ENCODE peak calls at places on chromosome 3, in five cellular contexts. One of them, this sample, is unnamed.
A peak's percentile ranks its signal among the peaks of the same experiment; 100 is the strongest.

GRCh38 chr3:134838599-134838998 is 43.5 kb downstream of the EPHB1 start:
- DNase-seq in neural progenitor cell: no peak
- DNase-seq in endodermal cell: peak; percentile 64
- DNase-seq in A549: no peak
- DNase-seq in psoas muscle: no peak
- DNase-seq in this sample: no peak

GRCh38 chr3:152738656-152739055 is 96.3 kb upstream of the P2RY1 start:
- DNase-seq in neural progenitor cell: no peak
- DNase-seq in endodermal cell: no peak
- DNase-seq in psoas muscle: no peak
- DNase-seq in A549: no peak
- DNase-seq in this sample: no peak

GRCh38 chr3:65811050-65811766 is 227.5 kb downstream of the MAGI1 start:
- DNase-seq in A549: no peak
- DNase-seq in psoas muscle: no peak
- DNase-seq in endodermal cell: no peak
- DNase-seq in neural progenitor cell: no peak
- DNase-seq in this sample: peak; percentile 6

GRCh38 chr3:45635475-45636256 is 41.1 kb downstream of the LIMD1 start:
- DNase-seq in psoas muscle: no peak
- DNase-seq in endodermal cell: peak; percentile 78
- DNase-seq in A549: peak; percentile 63
- DNase-seq in neural progenitor cell: peak; percentile 23
- DNase-seq in this sample: no peak

GRCh38 chr3:23959147-23959900 is 14.2 kb downstream of the NR1D2 start:
- DNase-seq in psoas muscle: no peak
- DNase-seq in A549: peak; percentile 82
- DNase-seq in endodermal cell: no peak
- DNase-seq in neural progenitor cell: no peak
- DNase-seq in this sample: no peak

GRCh38 chr3:86993704-86994103 is 2.8 kb upstream of the VGLL3 start:
- DNase-seq in endodermal cell: no peak
- DNase-seq in neural progenitor cell: no peak
- DNase-seq in A549: no peak
- DNase-seq in psoas muscle: no peak
- DNase-seq in this sample: no peak

GRCh38 chr3:113697192-113698090 is 999 bp upstream of the USF3 start:
- DNase-seq in neural progenitor cell: peak; percentile 27
- DNase-seq in psoas muscle: no peak
- DNase-seq in endodermal cell: peak; percentile 63
- DNase-seq in A549: peak; percentile 36
- DNase-seq in this sample: no peak

GRCh38 chr3:81696090-81696489 is 65.4 kb downstream of the GBE1 start:
- DNase-seq in endodermal cell: no peak
- DNase-seq in A549: no peak
- DNase-seq in psoas muscle: no peak
- DNase-seq in neural progenitor cell: no peak
- DNase-seq in this sample: no peak

GRCh38 chr3:67044955-67045354 is 46.8 kb downstream of the KBTBD8 start:
- DNase-seq in neural progenitor cell: peak; percentile 28
- DNase-seq in endodermal cell: no peak
- DNase-seq in A549: no peak
- DNase-seq in psoas muscle: no peak
- DNase-seq in this sample: no peak

GRCh38 chr3:123025642-123026521 is 1.7 kb downstream of the SEMA5B start:
- DNase-seq in endodermal cell: peak; percentile 92
- DNase-seq in A549: no peak
- DNase-seq in psoas muscle: no peak
- DNase-seq in neural progenitor cell: peak; percentile 82
- DNase-seq in this sample: peak; percentile 14

GRCh38 chr3:21542656-21543379 is 208.2 kb downstream of the ZNF385D start:
- DNase-seq in A549: no peak
- DNase-seq in endodermal cell: peak; percentile 64
- DNase-seq in neural progenitor cell: no peak
- DNase-seq in psoas muscle: no peak
- DNase-seq in this sample: no peak

GRCh38 chr3:29919551-29919950 is 638.7 kb downstream of the RBMS3 start:
- DNase-seq in endodermal cell: no peak
- DNase-seq in A549: no peak
- DNase-seq in neural progenitor cell: no peak
- DNase-seq in psoas muscle: no peak
- DNase-seq in this sample: no peak

GRCh38 chr3:171620825-171621434 is 160.7 kb upstream of the TNIK start:
- DNase-seq in neural progenitor cell: no peak
- DNase-seq in endodermal cell: no peak
- DNase-seq in psoas muscle: no peak
- DNase-seq in A549: no peak
- DNase-seq in this sample: no peak

GRCh38 chr3:31403197-31403596 is 129.5 kb upstream of the STT3B start:
- DNase-seq in neural progenitor cell: no peak
- DNase-seq in psoas muscle: no peak
- DNase-seq in A549: no peak
- DNase-seq in endodermal cell: no peak
- DNase-seq in this sample: no peak

GRCh38 chr3:162141232-162141631 is 644.6 kb downstream of the OTOL1 start:
- DNase-seq in endodermal cell: no peak
- DNase-seq in neural progenitor cell: no peak
- DNase-seq in A549: no peak
- DNase-seq in psoas muscle: no peak
- DNase-seq in this sample: no peak

GRCh38 chr3:188646592-188646991 is 492.6 kb downstream of the LPP start:
- DNase-seq in endodermal cell: no peak
- DNase-seq in psoas muscle: no peak
- DNase-seq in A549: no peak
- DNase-seq in neural progenitor cell: no peak
- DNase-seq in this sample: no peak

GRCh38 chr3:100045696-100046095 is 68.6 kb downstream of the FILIP1L start:
- DNase-seq in endodermal cell: no peak
- DNase-seq in neural progenitor cell: peak; percentile 22
- DNase-seq in A549: no peak
- DNase-seq in psoas muscle: peak; percentile 77
- DNase-seq in this sample: no peak

GRCh38 chr3:37642959-37643598 is 218.6 kb upstream of the CTDSPL start:
- DNase-seq in neural progenitor cell: no peak
- DNase-seq in psoas muscle: no peak
- DNase-seq in endodermal cell: no peak
- DNase-seq in A549: no peak
- DNase-seq in this sample: no peak

GRCh38 chr3:9399746-9400145 is 2.3 kb downstream of the SETD5 start:
- DNase-seq in A549: no peak
- DNase-seq in neural progenitor cell: peak; percentile 92
- DNase-seq in endodermal cell: peak; percentile 86
- DNase-seq in psoas muscle: peak; percentile 90
- DNase-seq in this sample: peak; percentile 2

GRCh38 chr3:13509066-13509815 is 29.1 kb downstream of the HDAC11 start:
- DNase-seq in psoas muscle: peak; percentile 40
- DNase-seq in neural progenitor cell: no peak
- DNase-seq in A549: no peak
- DNase-seq in endodermal cell: no peak
- DNase-seq in this sample: no peak

GRCh38 chr3:13507247-13507790 is 27.2 kb downstream of the HDAC11 start:
- DNase-seq in A549: no peak
- DNase-seq in endodermal cell: no peak
- DNase-seq in neural progenitor cell: no peak
- DNase-seq in psoas muscle: no peak
- DNase-seq in this sample: no peak

GRCh38 chr3:13506680-13507079 is 26.6 kb downstream of the HDAC11 start:
- DNase-seq in neural progenitor cell: no peak
- DNase-seq in endodermal cell: no peak
- DNase-seq in A549: no peak
- DNase-seq in psoas muscle: peak; percentile 49
- DNase-seq in this sample: no peak

GRCh38 chr3:13508496-13508895 is 28.4 kb downstream of the HDAC11 start:
- DNase-seq in A549: no peak
- DNase-seq in neural progenitor cell: no peak
- DNase-seq in endodermal cell: no peak
- DNase-seq in psoas muscle: peak; percentile 19
- DNase-seq in this sample: no peak

DNA sequence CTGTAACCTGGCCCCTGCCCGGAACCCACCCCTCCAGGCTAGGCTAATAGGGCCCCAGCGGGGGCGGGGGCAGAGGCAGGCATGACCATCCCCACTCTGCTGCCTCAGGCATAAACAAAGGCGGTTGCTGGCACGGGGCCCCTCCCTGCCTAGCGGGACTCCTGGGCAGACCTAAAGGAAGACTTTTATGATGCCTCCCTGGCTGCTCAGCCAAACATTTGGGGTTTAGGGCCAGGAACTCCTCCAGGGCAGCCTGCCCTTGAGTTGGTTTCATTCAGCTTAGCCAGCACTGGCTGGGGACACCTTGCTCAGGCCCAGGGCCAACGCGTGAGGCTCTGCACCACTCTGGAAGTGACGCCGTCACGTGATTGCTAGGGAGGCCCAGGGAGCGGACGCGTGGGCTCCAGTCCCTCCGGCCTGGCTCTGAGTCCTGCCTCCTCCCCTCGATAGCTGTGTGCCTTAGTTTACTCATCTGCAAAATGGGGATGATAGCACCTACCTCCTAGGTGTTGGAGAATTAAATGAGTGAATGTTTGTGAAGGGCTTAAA is 27.8 kb downstream of the HDAC11 start:
- DNase-seq in psoas muscle: peak; percentile 63
- DNase-seq in endodermal cell: no peak
- DNase-seq in A549: no peak
- DNase-seq in neural progenitor cell: peak; percentile 37
- DNase-seq in this sample: no peak
- H3K27ac ChIP-seq in psoas muscle: no peak overlapping the region
- H3K27ac ChIP-seq in endodermal cell: peak overlapping the region; percentile 75
- H3K27ac ChIP-seq in A549: no peak overlapping the region
- H3K27ac ChIP-seq in neural progenitor cell: no peak overlapping the region
- H3K27ac ChIP-seq in this sample: peak overlapping the region; percentile 63

GRCh38 chr3:42588625-42589024 is 2.0 kb upstream of the SS18L2 start:
- DNase-seq in A549: no peak
- DNase-seq in psoas muscle: no peak
- DNase-seq in endodermal cell: no peak
- DNase-seq in neural progenitor cell: no peak
- DNase-seq in this sample: no peak
- H3K27ac ChIP-seq in A549: no peak overlapping the region
- H3K27ac ChIP-seq in psoas muscle: no peak overlapping the region
- H3K27ac ChIP-seq in endodermal cell: no peak overlapping the region
- H3K27ac ChIP-seq in neural progenitor cell: no peak overlapping the region
- H3K27ac ChIP-seq in this sample: no peak overlapping the region

GRCh38 chr3:149437286-149437685 is 37.2 kb upstream of the TM4SF4 start:
- DNase-seq in neural progenitor cell: no peak
- DNase-seq in endodermal cell: no peak
- DNase-seq in psoas muscle: no peak
- DNase-seq in A549: no peak
- DNase-seq in this sample: no peak
- H3K27ac ChIP-seq in neural progenitor cell: no peak overlapping the region
- H3K27ac ChIP-seq in endodermal cell: no peak overlapping the region
- H3K27ac ChIP-seq in psoas muscle: no peak overlapping the region
- H3K27ac ChIP-seq in A549: no peak overlapping the region
- H3K27ac ChIP-seq in this sample: no peak overlapping the region

GRCh38 chr3:112358311-112358780 is 25.4 kb downstream of the CD200 start:
- DNase-seq in A549: no peak
- DNase-seq in endodermal cell: no peak
- DNase-seq in psoas muscle: no peak
- DNase-seq in neural progenitor cell: no peak
- DNase-seq in this sample: no peak

GRCh38 chr3:112354642-112355333 is 21.8 kb downstream of the CD200 start:
- DNase-seq in neural progenitor cell: no peak
- DNase-seq in endodermal cell: no peak
- DNase-seq in A549: no peak
- DNase-seq in psoas muscle: no peak
- DNase-seq in this sample: no peak

GRCh38 chr3:112362221-112362620 is 29.3 kb downstream of the CD200 start:
- DNase-seq in neural progenitor cell: no peak
- DNase-seq in psoas muscle: no peak
- DNase-seq in A549: no peak
- DNase-seq in endodermal cell: no peak
- DNase-seq in this sample: no peak

GRCh38 chr3:112360574-112360973 is 27.6 kb downstream of the CD200 start:
- DNase-seq in neural progenitor cell: no peak
- DNase-seq in A549: no peak
- DNase-seq in endodermal cell: no peak
- DNase-seq in psoas muscle: no peak
- DNase-seq in this sample: no peak

DNA sequence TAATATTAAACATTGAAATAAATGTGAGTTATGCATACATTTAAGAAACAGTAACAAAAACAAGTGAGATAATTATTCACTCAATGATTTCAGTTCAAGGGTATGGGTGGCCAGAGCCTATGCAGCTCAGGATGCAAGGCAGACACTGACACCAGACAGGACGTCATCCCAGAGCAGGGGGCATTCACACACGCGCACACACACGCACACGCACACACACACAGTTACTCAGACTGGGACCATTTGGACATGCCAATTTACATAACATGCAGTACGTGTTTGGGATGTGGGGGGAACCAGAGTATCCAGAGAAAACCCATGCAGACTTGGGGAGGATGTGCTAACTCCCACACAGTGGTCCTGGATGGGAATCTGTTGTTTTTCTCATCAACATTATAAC is 24.9 kb downstream of the CD200 start:
- DNase-seq in endodermal cell: no peak
- DNase-seq in neural progenitor cell: no peak
- DNase-seq in A549: no peak
- DNase-seq in psoas muscle: no peak
- DNase-seq in this sample: no peak
- H3K27ac ChIP-seq in endodermal cell: no peak overlapping the region
- H3K27ac ChIP-seq in neural progenitor cell: no peak overlapping the region
- H3K27ac ChIP-seq in A549: no peak overlapping the region
- H3K27ac ChIP-seq in psoas muscle: peak overlapping the region; percentile 60
- H3K27ac ChIP-seq in this sample: no peak overlapping the region

GRCh38 chr3:167668651-167669050 is 14.9 kb upstream of the WDR49 start:
- DNase-seq in A549: no peak
- DNase-seq in psoas muscle: no peak
- DNase-seq in neural progenitor cell: no peak
- DNase-seq in endodermal cell: no peak
- DNase-seq in this sample: no peak

GRCh38 chr3:167675835-167676234 is 22.1 kb upstream of the WDR49 start:
- DNase-seq in A549: no peak
- DNase-seq in endodermal cell: no peak
- DNase-seq in neural progenitor cell: no peak
- DNase-seq in psoas muscle: no peak
- DNase-seq in this sample: no peak

GRCh38 chr3:167673221-167673620 is 19.5 kb upstream of the WDR49 start:
- DNase-seq in neural progenitor cell: no peak
- DNase-seq in A549: no peak
- DNase-seq in endodermal cell: no peak
- DNase-seq in psoas muscle: no peak
- DNase-seq in this sample: no peak

GRCh38 chr3:167669699-167670098 is 16.0 kb upstream of the WDR49 start:
- DNase-seq in psoas muscle: no peak
- DNase-seq in endodermal cell: no peak
- DNase-seq in neural progenitor cell: no peak
- DNase-seq in A549: no peak
- DNase-seq in this sample: no peak

DNA sequence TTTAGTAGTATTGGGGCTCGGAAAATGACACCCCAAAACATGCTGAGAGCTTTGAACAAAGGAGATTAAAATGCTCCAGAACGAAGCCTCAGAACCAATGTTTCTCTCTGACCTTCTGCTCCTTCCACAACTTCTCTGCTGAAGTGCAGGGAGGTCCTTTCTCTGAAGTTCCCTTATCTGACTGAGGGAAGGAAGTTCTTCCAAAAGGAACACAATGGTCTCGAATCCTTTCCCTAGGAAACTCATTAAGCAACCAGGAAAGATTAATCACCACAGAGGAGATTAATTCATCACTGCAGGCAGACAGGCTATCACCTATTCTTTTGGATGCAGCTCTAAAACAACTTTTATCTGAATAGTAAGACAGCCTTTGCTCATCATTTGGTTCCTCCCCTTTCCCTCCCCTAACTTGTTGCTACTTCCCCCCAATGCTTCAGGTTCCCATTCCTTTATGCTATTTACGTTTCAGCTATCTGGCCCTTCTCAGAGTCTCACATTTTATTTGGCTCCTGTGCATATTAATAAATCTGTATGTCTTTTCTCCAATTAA is 18.2 kb upstream of the WDR49 start:
- DNase-seq in A549: no peak
- DNase-seq in psoas muscle: no peak
- DNase-seq in neural progenitor cell: no peak
- DNase-seq in endodermal cell: no peak
- DNase-seq in this sample: no peak
- H3K27ac ChIP-seq in A549: no peak overlapping the region
- H3K27ac ChIP-seq in psoas muscle: no peak overlapping the region
- H3K27ac ChIP-seq in neural progenitor cell: no peak overlapping the region
- H3K27ac ChIP-seq in endodermal cell: no peak overlapping the region
- H3K27ac ChIP-seq in this sample: no peak overlapping the region

This sample was measured in substantia nigra.